ENCODE peak calls at places on chromosomes 2 and 18, in five cellular contexts. Z is body of pancreas; J is T-helper 2 cell treated with Interferon-gamma antibody and Interleukin-4, amounts not matched to agents 5 μg/mL and 100 μg/mL, for 36 hours; L is RCC 7860; P is gastrocnemius medialis. Q is an unnamed sample.
A peak's percentile ranks its signal among the peaks of the same experiment; 100 is the strongest.

GRCh38 chr2:71830497-71831207 is 317.0 kb downstream of the CYP26B1 start:
- DNase-seq in Z (no peak), J (no peak), L (peak; percentile 48), P (no peak), Q (no peak)

GRCh38 chr2:160715428-160715827 is 221.8 kb upstream of the RBMS1 start:
- DNase-seq in Z (no peak), J (no peak), L (no peak), P (no peak), Q (no peak)

GRCh38 chr18:46281185-46282176 is 177.3 kb downstream of the HAUS1 start:
- DNase-seq in Z (peak; percentile 71), J (peak; percentile 30), L (peak; percentile 43), P (peak; percentile 22), Q (peak; percentile 66)

GRCh38 chr2:104599802-104600510 is 254.0 kb upstream of the POU3F3 start:
- DNase-seq in Z (no peak), J (no peak), L (no peak), P (no peak), Q (no peak)

GRCh38 chr2:127647242-127648190 is 1.6 kb downstream of the GPR17 start:
- DNase-seq in Z (no peak), J (no peak), L (peak; percentile 66), P (no peak), Q (no peak)

GRCh38 chr2:148720501-148720998 is 76.0 kb downstream of the EPC2 start:
- DNase-seq in Z (peak; percentile 32), J (no peak), L (no peak), P (peak; percentile 9), Q (no peak)

GRCh38 chr2:190180313-190181065 is 118.0 kb upstream of the MSTN start:
- DNase-seq in Z (peak; percentile 89), J (peak; percentile 10), L (no peak), P (peak; percentile 31), Q (peak; percentile 67)

GRCh38 chr2:111954602-111955332 is 56.4 kb downstream of the MERTK start:
- DNase-seq in Z (no peak), J (no peak), L (no peak), P (no peak), Q (peak; percentile 66)

GRCh38 chr18:49612515-49613033 is 50.7 kb downstream of the LIPG start:
- DNase-seq in Z (no peak), J (no peak), L (peak; percentile 27), P (no peak), Q (no peak)

GRCh38 chr2:67772216-67773180 is 290.3 kb downstream of the C1D start:
- DNase-seq in Z (peak; percentile 56), J (no peak), L (no peak), P (no peak), Q (no peak)

GRCh38 chr2:16508061-16508851 is 157.4 kb downstream of the CYRIA start:
- DNase-seq in Z (peak; percentile 69), J (no peak), L (peak; percentile 9), P (no peak), Q (no peak)

GRCh38 chr2:218329027-218329825 is 27.4 kb upstream of the CATIP start:
- DNase-seq in Z (no peak), J (no peak), L (no peak), P (no peak), Q (no peak)

GRCh38 chr18:50284226-50284885 is 3.0 kb upstream of the MBD1 start:
- DNase-seq in Z (no peak), J (no peak), L (peak; percentile 53), P (no peak), Q (no peak)

GRCh38 chr2:71563872-71564271 is 110.5 kb downstream of the DYSF start:
- DNase-seq in Z (no peak), J (no peak), L (peak; percentile 65), P (no peak), Q (no peak)

GRCh38 chr2:207296265-207296948 is 130.7 kb upstream of the KLF7 start:
- DNase-seq in Z (no peak), J (no peak), L (no peak), P (no peak), Q (no peak)

GRCh38 chr2:69945447-69945846 is 16.0 kb downstream of the ASPRV1 start:
- DNase-seq in Z (no peak), J (no peak), L (no peak), P (no peak), Q (peak; percentile 63)

GRCh38 chr18:22171839-22172582 is 2.6 kb downstream of the GATA6 start:
- DNase-seq in Z (peak; percentile 50), J (no peak), L (no peak), P (no peak), Q (no peak)

GRCh38 chr2:121603185-121603584 is 46.1 kb downstream of the CLASP1 start:
- DNase-seq in Z (no peak), J (no peak), L (no peak), P (no peak), Q (no peak)

GRCh38 chr18:79400091-79400590 is 4.4 kb downstream of the NFATC1 start:
- DNase-seq in Z (peak; percentile 82), J (peak; percentile 53), L (no peak), P (peak; percentile 62), Q (no peak)

GRCh38 chr2:239789711-239790110 is 235.4 kb downstream of the NDUFA10 start:
- DNase-seq in Z (no peak), J (no peak), L (no peak), P (no peak), Q (no peak)

GRCh38 chr2:45000341-45000901 is 8.8 kb downstream of the SIX2 start:
- DNase-seq in Z (no peak), J (no peak), L (no peak), P (no peak), Q (no peak)

GRCh38 chr18:5628512-5629255 is 84.9 kb upstream of the EPB41L3 start:
- DNase-seq in Z (peak; percentile 56), J (peak; percentile 6), L (no peak), P (peak; percentile 4), Q (peak; percentile 66)

GRCh38 chr2:238494573-238494961 is 67.8 kb downstream of the ASB1 start:
- DNase-seq in Z (no peak), J (no peak), L (no peak), P (no peak), Q (no peak)

GRCh38 chr2:240388471-240389301 is 46.8 kb upstream of the GPC1 start:
- DNase-seq in Z (no peak), J (no peak), L (no peak), P (no peak), Q (no peak)

GRCh38 chr2:236847538-236848263 is 238.0 kb upstream of the COPS8 start:
- DNase-seq in Z (no peak), J (no peak), L (no peak), P (no peak), Q (no peak)

GRCh38 chr2:237474511-237474911 is 12.5 kb upstream of the MLPH start:
- DNase-seq in Z (peak; percentile 35), J (no peak), L (no peak), P (peak; percentile 17), Q (no peak)

GRCh38 chr2:237496428-237496827 is 9.4 kb downstream of the MLPH start:
- DNase-seq in Z (no peak), J (no peak), L (no peak), P (no peak), Q (no peak)

GRCh38 chr2:85032621-85033020 is 61.7 kb downstream of the KCMF1 start:
- DNase-seq in Z (no peak), J (no peak), L (no peak), P (no peak), Q (no peak)

GRCh38 chr18:23963443-23964185 is 50.9 kb upstream of the TTC39C start:
- DNase-seq in Z (no peak), J (no peak), L (no peak), P (no peak), Q (no peak)

Q was measured in right atrium auricular region.